ENCODE peak calls at places on chromosome 12, in four cellular contexts. C is AG08395; Y is stimulated activated CD4-positive, alpha-beta T cell treated with anti-CD3 and anti-CD28 coated beads, Interleukin-1b, Interleukin-23, amount 100 ng/mL, for 1 hour; F is GM13977. B is an unnamed sample.

GRCh38 chr12:70756118-70756517 is 118.9 kb upstream of the PTPRB start:
- DNase-seq in C (peak; percentile 21), F (no peak), Y (no peak), B (no peak)

GRCh38 chr12:95622879-95623278 is 71.6 kb upstream of the USP44 start:
- DNase-seq in Y (no peak), F (no peak), C (no peak), B (no peak)

GRCh38 chr12:87511371-87511770 is 517.8 kb downstream of the C12orf50 start:
- DNase-seq in Y (no peak), F (no peak), C (no peak), B (no peak)

GRCh38 chr12:6582959-6583358 is 14.9 kb upstream of the NOP2 start:
- DNase-seq in Y (no peak), C (no peak), F (no peak), B (no peak)

GRCh38 chr12:41936333-41936732 is 208.3 kb downstream of the GXYLT1 start:
- DNase-seq in C (no peak), F (no peak), Y (no peak), B (no peak)

GRCh38 chr12:66563220-66563619 is 115.7 kb downstream of the GRIP1 start:
- DNase-seq in Y (no peak), C (no peak), F (no peak), B (no peak)

GRCh38 chr12:57803317-57803893 is 15.1 kb downstream of the AVIL start:
- DNase-seq in Y (no peak), F (peak; percentile 41), C (peak; percentile 77), B (peak; percentile 32)

GRCh38 chr12:78248321-78248720 is 417.6 kb downstream of the NAV3 start:
- DNase-seq in F (no peak), Y (no peak), C (no peak), B (no peak)

GRCh38 chr12:91695964-91696363 is 449.7 kb downstream of the BTG1 start:
- DNase-seq in C (no peak), Y (no peak), F (no peak), B (no peak)

GRCh38 chr12:96036765-96037455 is 1.5 kb upstream of the LTA4H start:
- DNase-seq in C (no peak), F (no peak), Y (no peak), B (no peak)

GRCh38 chr12:131132118-131132892 is 178.6 kb downstream of the ADGRD1 start:
- DNase-seq in C (peak; percentile 64), Y (peak; percentile 37), F (peak; percentile 88), B (peak; percentile 76)

GRCh38 chr12:69688021-69688420 is 11.1 kb downstream of the BEST3 start:
- DNase-seq in F (no peak), Y (no peak), C (no peak), B (no peak)

GRCh38 chr12:122503147-122503751 is 2.5 kb upstream of the ZCCHC8 start:
- DNase-seq in C (no peak), Y (no peak), F (no peak), B (no peak)

GRCh38 chr12:14723763-14724162 is 27.4 kb upstream of the GUCY2C start:
- DNase-seq in C (peak; percentile 69), Y (no peak), F (peak; percentile 62), B (peak; percentile 74)

GRCh38 chr12:26119391-26119981 is 5.4 kb downstream of the BHLHE41 start:
- DNase-seq in F (peak; percentile 58), Y (no peak), C (peak; percentile 55), B (peak; percentile 61)

B was measured in GM12865.